ENCODE peak calls at places on chromosomes 1 and 21, in seven cellular contexts. R is activated CD8-positive, alpha-beta T cell treated with anti-CD3 and anti-CD28 coated beads, Interleukin-2, amount 10 ng/mL, durations not matched to agents 7 days and 5 days; F is left cardiac atrium; B is PC-3; H is upper lobe of left lung; M is Right ventricle myocardium superior; Y is naive B cell. W is an unnamed sample.

GRCh38 chr1:78367700-78368099 is 123.1 kb upstream of the PTGFR start:
- ATAC-seq in B (no peak), Y (no peak), F (no peak), M (no peak), H (no peak), R (no peak), W (no peak)

GRCh38 chr1:75797273-75797588 is 549 bp downstream of the MSH4 start:
- ATAC-seq in M (no peak), F (no peak), Y (no peak), H (no peak), R (peak), B (no peak), W (peak)

GRCh38 chr1:24606621-24607020 is 36.5 kb upstream of the SRRM1 start:
- ATAC-seq in Y (no peak), R (no peak), H (no peak), F (no peak), M (no peak), B (no peak), W (no peak)

GRCh38 chr1:9263984-9264929 is 28.4 kb upstream of the SPSB1 start:
- ATAC-seq in R (no peak), H (no peak), Y (no peak), B (no peak), M (no peak), F (no peak), W (no peak)

GRCh38 chr1:8540266-8540926 is 222.5 kb downstream of the SLC45A1 start:
- ATAC-seq in F (no peak), H (peak), Y (no peak), R (no peak), M (no peak), B (peak), W (peak)

GRCh38 chr1:157104598-157105293 is 5.1 kb upstream of the ETV3L start:
- ATAC-seq in B (peak), M (no peak), R (no peak), H (no peak), F (no peak), Y (no peak), W (no peak)

GRCh38 chr1:63621698-63622097 is 28.5 kb downstream of the PGM1 start:
- ATAC-seq in F (peak), Y (no peak), R (no peak), B (no peak), H (no peak), M (peak), W (peak)

GRCh38 chr1:228218513-228219244 is 10.8 kb downstream of the OBSCN start:
- ATAC-seq in B (no peak), M (peak), R (no peak), H (no peak), Y (no peak), F (no peak), W (no peak)

GRCh38 chr1:225524570-225524969 is 96.7 kb upstream of the LBR start:
- ATAC-seq in F (no peak), H (no peak), B (no peak), M (peak), R (no peak), Y (no peak), W (no peak)

GRCh38 chr1:67700220-67700619 is 15.2 kb downstream of the GADD45A start:
- ATAC-seq in R (no peak), Y (no peak), F (no peak), H (no peak), B (peak), M (no peak), W (no peak)

GRCh38 chr1:87348346-87349019 is 19.8 kb downstream of the LMO4 start:
- ATAC-seq in R (no peak), H (no peak), M (no peak), Y (no peak), F (no peak), B (no peak), W (no peak)

GRCh38 chr1:6248798-6249731 is 5.1 kb downstream of the HES3 start:
- ATAC-seq in H (no peak), Y (no peak), F (peak), M (peak), R (no peak), B (no peak), W (no peak)

GRCh38 chr1:17239420-17239819 is 9.5 kb upstream of the PADI3 start:
- ATAC-seq in R (no peak), M (peak), Y (no peak), H (peak), F (peak), B (peak), W (peak)

GRCh38 chr1:111032295-111032897 is 68.7 kb upstream of the LRIF1 start:
- ATAC-seq in H (peak), R (no peak), M (no peak), B (no peak), F (no peak), Y (no peak), W (peak)

GRCh38 chr1:210477328-210477924 is 148.7 kb downstream of the HHAT start:
- ATAC-seq in F (peak), Y (no peak), M (peak), R (no peak), H (no peak), B (peak), W (peak)

GRCh38 chr1:37901191-37901892 is 42.0 kb upstream of the MTF1 start:
- ATAC-seq in F (no peak), H (peak), B (no peak), R (peak), Y (peak), M (no peak), W (no peak)

GRCh38 chr21:36204980-36205379 is 48.4 kb downstream of the DOP1B start:
- ATAC-seq in F (no peak), M (peak), Y (no peak), H (no peak), B (no peak), R (no peak), W (no peak)

GRCh38 chr1:22228505-22228911 is 85.6 kb upstream of the WNT4 start:
- ATAC-seq in F (no peak), M (no peak), B (peak), R (no peak), Y (no peak), H (no peak), W (no peak)

GRCh38 chr1:93395195-93395594 is 49.5 kb downstream of the DR1 start:
- ATAC-seq in F (no peak), H (no peak), M (no peak), R (no peak), B (no peak), Y (no peak), W (no peak)

GRCh38 chr1:162710349-162710748 is 78.1 kb downstream of the DDR2 start:
- ATAC-seq in M (peak), F (peak), B (peak), H (peak), R (no peak), Y (no peak), W (peak)

GRCh38 chr1:201771466-201771865 is 57.5 kb upstream of the IPO9 start:
- ATAC-seq in R (no peak), Y (no peak), H (no peak), B (no peak), F (no peak), M (no peak), W (no peak)

GRCh38 chr1:33191731-33192275 is 10.0 kb upstream of the TRIM62 start:
- ATAC-seq in F (no peak), M (no peak), Y (no peak), R (no peak), B (no peak), H (no peak), W (no peak)